ENCODE peak calls at places on chromosomes 5 and 9, in eight cellular contexts. P is HCT116, A is gastrocnemius medialis, U is prostate gland, G is transverse colon, V is endothelial cell of umbilical vein, B is A549, D is NB4. X is an unnamed sample.

GRCh38 chr5:31416547-31416946 is 115.3 kb downstream of the DROSHA start:
- DNase-seq in V (no peak), U (no peak), B (no peak), G (no peak), A (no peak), D (no peak), P (no peak), X (no peak)

GRCh38 chr5:79263-79662 is 12.7 kb upstream of the PLEKHG4B start:
- DNase-seq in U (no peak), A (no peak), G (no peak), D (no peak), B (no peak), P (no peak), V (no peak), X (no peak)

GRCh38 chr5:123429993-123430392 is 6.8 kb upstream of the CEP120 start:
- DNase-seq in P (peak), V (no peak), U (no peak), B (no peak), G (no peak), D (peak), A (no peak), X (peak)

GRCh38 chr5:37533851-37534250 is 154.7 kb downstream of the WDR70 start:
- DNase-seq in P (peak), A (no peak), G (no peak), U (no peak), V (no peak), D (no peak), B (no peak), X (no peak)

GRCh38 chr5:130692766-130693165 is 472.3 kb downstream of the HINT1 start:
- DNase-seq in P (no peak), U (no peak), D (no peak), A (no peak), B (no peak), G (no peak), V (no peak), X (no peak)

GRCh38 chr5:94188725-94189124 is 429.7 kb downstream of the KIAA0825 start:
- DNase-seq in A (no peak), P (no peak), D (no peak), B (no peak), G (no peak), V (no peak), U (no peak), X (no peak)

GRCh38 chr5:42547146-42547545 is 123.9 kb downstream of the GHR start:
- DNase-seq in P (no peak), G (no peak), D (no peak), B (no peak), U (no peak), A (no peak), V (peak), X (no peak)

GRCh38 chr5:120017523-120017922 is 388.2 kb downstream of the FAM170A start:
- DNase-seq in B (no peak), A (no peak), U (no peak), P (no peak), V (no peak), G (no peak), D (no peak), X (no peak)

GRCh38 chr5:372911-373709 is 51.6 kb downstream of the AHRR start:
- DNase-seq in A (no peak), P (no peak), V (peak), B (no peak), D (peak), U (peak), G (no peak), X (no peak)

GRCh38 chr9:100204796-100205195 is 105.8 kb downstream of the INVS start:
- DNase-seq in A (no peak), D (no peak), G (no peak), B (no peak), U (no peak), P (no peak), V (no peak), X (no peak)

GRCh38 chr5:1975406-1975715 is 92.6 kb upstream of the IRX4 start:
- DNase-seq in D (no peak), V (no peak), P (no peak), B (no peak), A (no peak), G (peak), U (peak), X (no peak)

GRCh38 chr5:79471556-79471955 is 42.4 kb downstream of the HOMER1 start:
- DNase-seq in D (no peak), P (no peak), U (no peak), G (no peak), B (no peak), A (no peak), V (no peak), X (no peak)

GRCh38 chr9:35958104-35958825 is at the start of gene OR2S2:
- DNase-seq in B (no peak), D (peak), P (no peak), U (no peak), V (no peak), A (no peak), G (no peak), X (no peak)

GRCh38 chr5:56101180-56101579 is 106.4 kb upstream of the IL6ST start:
- DNase-seq in A (no peak), G (no peak), B (no peak), V (no peak), U (no peak), P (no peak), D (no peak), X (no peak)

GRCh38 chr5:165616550-165617430 is 2111.4 kb downstream of the MAT2B start:
- DNase-seq in G (no peak), A (no peak), D (peak), U (no peak), B (no peak), V (no peak), P (no peak), X (no peak)

GRCh38 chr5:145443366-145443765 is 391.8 kb downstream of the PRELID2 start:
- DNase-seq in D (no peak), B (no peak), G (no peak), P (no peak), U (no peak), A (no peak), V (no peak), X (no peak)

GRCh38 chr5:151706906-151707305 is 20.2 kb upstream of the SPARC start:
- DNase-seq in B (no peak), V (no peak), P (no peak), A (no peak), D (no peak), G (no peak), U (no peak), X (no peak)

GRCh38 chr5:2251751-2252150 is 369.0 kb upstream of the IRX4 start:
- DNase-seq in B (no peak), U (no peak), V (no peak), D (no peak), G (no peak), A (no peak), P (no peak), X (no peak)

GRCh38 chr5:34008721-34009120 is 871 bp upstream of the AMACR start:
- DNase-seq in V (no peak), U (no peak), B (no peak), D (peak), G (no peak), P (no peak), A (no peak), X (no peak)

GRCh38 chr5:180414176-180414575 is 61.0 kb upstream of the GFPT2 start:
- DNase-seq in V (no peak), B (no peak), U (no peak), G (no peak), A (no peak), P (no peak), D (no peak), X (no peak)

GRCh38 chr5:39767906-39768305 is 343.1 kb upstream of the DAB2 start:
- DNase-seq in G (no peak), B (no peak), A (no peak), P (no peak), U (no peak), V (no peak), D (no peak), X (no peak)

GRCh38 chr5:57779383-57780223 is 297.0 kb upstream of the ACTBL2 start:
- DNase-seq in V (peak), D (peak), G (no peak), A (peak), B (peak), U (peak), P (peak), X (peak)

GRCh38 chr5:145737578-145737977 is 97.6 kb downstream of the PRELID2 start:
- DNase-seq in A (no peak), V (no peak), G (no peak), U (no peak), B (no peak), D (no peak), P (no peak), X (no peak)

GRCh38 chr5:176739461-176740051 is 70.8 kb upstream of the UNC5A start:
- DNase-seq in G (no peak), P (no peak), A (no peak), U (no peak), B (no peak), V (no peak), D (no peak), X (no peak)

GRCh38 chr5:176737001-176737745 is 73.2 kb upstream of the UNC5A start:
- DNase-seq in G (peak), B (no peak), P (no peak), A (no peak), D (no peak), U (no peak), V (no peak), X (no peak)

GRCh38 chr5:176737746-176738699 is 72.3 kb upstream of the UNC5A start:
- DNase-seq in D (no peak), B (no peak), U (no peak), G (no peak), A (no peak), P (no peak), V (no peak), X (peak)

GRCh38 chr5:176740131-176740701 is 70.1 kb upstream of the UNC5A start:
- DNase-seq in G (no peak), P (no peak), V (no peak), U (no peak), D (no peak), B (no peak), A (no peak), X (no peak)

DNA sequence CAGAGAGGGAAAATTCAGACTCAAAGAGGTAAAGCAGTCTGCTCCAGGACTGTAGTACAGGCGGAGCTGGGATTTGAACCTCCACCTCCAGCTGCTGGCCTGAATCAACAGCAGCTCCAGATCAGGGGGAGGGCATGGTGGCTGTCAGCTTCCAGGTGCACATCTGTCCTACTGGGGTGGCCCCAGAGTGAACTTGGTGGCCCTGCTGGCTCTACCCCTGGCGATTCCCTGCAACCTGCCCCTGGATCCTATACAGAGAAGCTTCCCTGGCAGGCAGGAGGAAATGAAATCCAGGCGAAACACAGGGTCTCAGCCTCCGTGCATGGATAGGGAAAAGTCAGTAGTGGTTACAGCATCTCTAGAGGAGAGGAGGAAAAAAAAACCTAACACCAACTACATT is 71.5 kb upstream of the UNC5A start:
- DNase-seq in P (no peak), U (no peak), D (no peak), G (no peak), V (no peak), A (no peak), B (no peak), X (no peak)
- H3K4me3 ChIP-seq in P (no peak), U (no peak), D (no peak), G (no peak), V (no peak), A (no peak), B (no peak), X (no peak)

DNA sequence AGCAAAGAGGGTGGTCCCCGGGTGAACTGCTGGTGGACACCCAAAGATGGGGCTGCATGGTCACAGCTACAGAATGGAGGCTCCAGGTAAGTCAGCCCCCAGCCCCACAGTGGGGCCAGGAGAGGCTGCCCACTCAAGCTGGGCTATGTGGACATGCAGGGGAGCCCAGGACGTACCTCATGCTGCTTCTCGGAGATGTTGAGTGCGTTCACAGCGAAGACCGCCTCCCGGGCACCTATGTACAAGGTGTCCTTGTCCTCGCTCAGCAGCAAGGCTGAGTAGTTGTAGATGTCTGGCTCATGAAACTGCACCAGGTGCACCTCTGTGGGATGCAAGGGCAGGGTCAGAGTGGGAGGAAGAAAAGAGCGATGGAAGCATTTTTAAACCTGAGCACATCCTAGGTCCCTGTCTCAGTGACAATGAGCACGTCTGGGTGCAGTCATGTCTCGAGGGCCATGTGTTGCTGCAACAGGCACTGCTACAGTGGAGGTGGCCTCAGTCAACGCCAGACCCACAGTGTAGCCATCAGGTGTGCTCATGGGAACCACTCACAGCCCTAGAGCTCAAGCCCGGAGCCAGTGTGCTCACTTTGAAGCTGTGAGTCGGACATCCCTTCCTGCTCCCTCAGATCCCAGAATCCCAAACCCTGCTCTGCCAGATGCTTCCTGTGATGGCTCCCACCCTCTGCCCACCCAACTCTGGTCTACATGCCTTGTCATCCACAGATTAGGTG is 84.6 kb downstream of the SECISBP2 start:
- DNase-seq in G (no peak), P (no peak), V (peak), U (no peak), D (no peak), A (no peak), B (no peak), X (no peak)
- TF ChIP-seq POLR2A in G (no peak), P (no peak), V (no peak), U (no peak), D (no peak), A (no peak), B (no peak), X (no peak)

DNA sequence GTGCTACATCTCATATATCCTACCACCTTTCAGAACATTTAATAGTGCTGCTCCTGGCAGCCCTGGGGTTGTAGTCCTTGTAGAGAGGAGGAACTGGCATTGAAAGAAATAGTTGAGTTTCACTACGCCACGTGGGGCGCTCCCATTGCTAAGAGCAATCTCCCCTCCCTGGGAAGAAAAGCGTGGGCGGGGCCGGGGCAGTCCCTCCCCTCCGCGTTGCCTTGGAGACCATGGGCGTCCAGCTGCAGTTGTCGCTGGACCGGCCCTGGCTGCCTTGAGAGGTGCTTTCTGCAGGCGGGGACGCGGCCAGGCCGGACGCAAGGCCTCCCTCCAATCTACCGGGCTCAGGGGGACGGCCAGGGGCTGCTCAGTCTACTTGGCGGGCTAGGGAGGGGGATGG is 368 bp upstream of the CCDC180 start:
- DNase-seq in D (no peak), P (no peak), V (peak), G (peak), B (no peak), U (peak), A (peak), X (peak)
- H3K4me3 ChIP-seq in D (no peak), P (no peak), V (no peak), G (peak), B (no peak), U (peak), A (peak), X (no peak)

GRCh38 chr5:126422994-126423788 is at the start of gene GRAMD2B:
- DNase-seq in V (peak), G (peak), U (peak), P (peak), A (peak), D (peak), B (peak), X (peak)
- TF ChIP-seq POLR2A in V (no peak), G (peak), U (peak), P (peak), A (peak), D (no peak), B (peak), X (peak)

DNA sequence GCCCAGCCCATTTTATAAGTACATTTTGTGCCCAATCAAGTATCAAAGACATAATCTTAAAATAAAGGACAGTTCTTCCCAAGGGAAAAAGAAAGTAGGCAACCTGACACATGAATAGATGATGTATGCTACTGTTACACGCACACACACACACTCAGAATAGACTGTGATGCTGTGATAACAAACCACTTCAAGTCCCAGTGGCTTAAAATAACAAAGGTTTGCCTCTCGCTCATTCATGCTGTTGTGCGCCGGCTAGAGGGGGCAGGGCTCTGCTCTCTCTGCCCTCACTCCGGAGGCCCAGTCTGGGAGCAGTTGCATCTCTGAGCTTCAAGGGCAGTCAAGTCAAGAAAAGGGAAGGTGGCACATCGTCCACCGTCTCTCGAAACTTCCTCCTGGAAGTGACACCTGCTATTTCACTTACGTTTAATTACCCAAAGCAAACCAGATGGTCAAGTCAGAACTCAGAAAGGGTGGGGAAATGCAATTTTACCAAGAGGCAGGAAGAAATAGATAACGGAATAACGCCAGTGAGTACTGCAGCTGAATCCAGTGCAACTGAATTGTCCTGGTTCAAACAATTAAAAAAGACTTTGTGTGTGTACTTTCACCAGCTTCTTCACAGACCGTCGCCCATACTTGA is 43.3 kb downstream of the ANKRD33B start:
- DNase-seq in D (peak), B (no peak), G (peak), P (no peak), A (peak), U (no peak), V (peak), X (no peak)
- H3K4me3 ChIP-seq in D (peak), B (no peak), G (no peak), P (no peak), A (no peak), U (no peak), V (no peak), X (no peak)

GRCh38 chr9:127423591-127423933 is 620 bp upstream of the ZNF79 start:
- DNase-seq in U (no peak), G (no peak), D (no peak), A (no peak), B (no peak), P (no peak), V (no peak), X (no peak)

GRCh38 chr9:127422787-127423186 is 1.4 kb upstream of the ZNF79 start:
- DNase-seq in A (no peak), P (no peak), G (no peak), V (no peak), D (no peak), U (no peak), B (no peak), X (no peak)

GRCh38 chr9:127424669-127424986 is 446 bp downstream of the ZNF79 start:
- DNase-seq in A (no peak), G (no peak), D (peak), U (no peak), B (no peak), P (no peak), V (no peak), X (no peak)

GRCh38 chr9:127422133-127422782 is 1.9 kb upstream of the ZNF79 start:
- DNase-seq in A (no peak), V (no peak), P (no peak), B (no peak), D (no peak), U (no peak), G (no peak), X (no peak)

DNA sequence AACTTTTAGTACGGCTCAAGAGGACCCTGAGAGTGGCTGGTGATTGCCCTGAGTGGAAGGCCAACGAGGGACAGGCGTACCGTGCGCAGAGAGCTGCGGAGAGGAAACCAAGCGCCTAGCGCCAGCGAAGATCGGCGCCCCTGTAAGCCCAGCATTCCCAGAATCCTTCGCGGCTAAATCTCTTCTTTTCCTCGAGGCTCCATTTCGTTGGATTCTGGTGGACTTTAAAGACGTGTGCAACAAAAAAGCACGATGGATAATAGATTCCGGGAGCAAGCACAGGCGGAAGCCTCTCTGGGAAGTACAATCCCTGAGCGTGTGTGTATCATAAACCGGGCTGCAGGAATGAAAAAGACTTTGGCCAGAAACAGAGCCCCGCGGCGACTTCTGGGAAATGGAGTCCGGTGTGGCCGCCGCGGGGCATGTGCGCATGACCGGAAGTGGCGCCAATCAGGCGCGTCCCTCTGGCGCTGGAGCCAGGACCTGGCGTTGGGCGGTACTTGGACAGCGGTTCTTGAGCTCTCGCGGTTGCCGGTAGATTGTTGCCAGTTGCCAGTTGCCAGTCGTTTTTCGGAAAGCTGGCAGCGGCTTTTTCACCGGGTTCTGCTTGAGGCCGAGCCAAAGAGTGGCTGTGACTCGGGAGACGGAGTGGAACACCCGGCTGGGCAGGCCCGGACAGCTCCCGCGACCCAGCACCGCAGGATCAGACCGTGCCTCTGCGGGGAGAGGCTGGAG is at the start of gene ZNF79:
- DNase-seq in B (peak), V (peak), G (peak), D (peak), A (peak), P (peak), U (peak), X (peak)
- TF ChIP-seq POLR2A in B (peak), V (peak), G (peak), D (peak), A (peak), P (peak), U (peak), X (peak)

GRCh38 chr9:126523621-126524111 is 90.1 kb upstream of the LMX1B start:
- DNase-seq in A (peak), V (no peak), P (no peak), U (no peak), B (no peak), G (no peak), D (peak), X (no peak)
- H3K4me3 ChIP-seq in A (no peak), V (no peak), P (no peak), U (no peak), B (no peak), G (no peak), D (no peak), X (no peak)

GRCh38 chr5:171226864-171227263 is 82.2 kb upstream of the TLX3 start:
- DNase-seq in G (no peak), V (no peak), B (no peak), P (no peak), U (no peak), A (no peak), D (no peak), X (no peak)

GRCh38 chr5:171226096-171226495 is 83.0 kb upstream of the TLX3 start:
- DNase-seq in V (peak), D (no peak), B (no peak), U (no peak), P (no peak), A (no peak), G (no peak), X (no peak)

GRCh38 chr5:171223927-171224326 is 85.1 kb upstream of the TLX3 start:
- DNase-seq in U (no peak), V (peak), B (no peak), P (no peak), G (no peak), A (no peak), D (no peak), X (no peak)

GRCh38 chr5:171221931-171222330 is 87.1 kb upstream of the TLX3 start:
- DNase-seq in P (no peak), B (no peak), D (no peak), U (no peak), V (no peak), A (no peak), G (no peak), X (no peak)
- TF ChIP-seq POLR2A in P (no peak), B (no peak), D (no peak), U (no peak), V (no peak), A (no peak), G (no peak), X (no peak)

X was measured in adrenal gland.